ENCODE peak calls at places on chromosomes 13 and 19, in seven cellular contexts. E is H1, M is IMR-90, N is H9, B is mesendoderm, P is mesenchymal stem cell, G is trophoblast cell. X is an unnamed sample.

GRCh38 chr13:52371736-52372247 is 34.2 kb downstream of the THSD1 start:
- DNase-seq in E (no peak), M (peak), N (no peak), B (peak), P (peak), G (no peak), X (peak)

GRCh38 chr13:112453874-112454647 is 77.9 kb downstream of the SPACA7 start:
- DNase-seq in E (no peak), M (no peak), N (peak), B (no peak), P (no peak), G (no peak), X (no peak)

GRCh38 chr19:7356899-7357627 is 8.3 kb downstream of the ARHGEF18 start:
- DNase-seq in E (no peak), M (no peak), N (no peak), B (no peak), P (no peak), G (no peak), X (no peak)

GRCh38 chr19:18562086-18562485 is 4.4 kb downstream of the KXD1 start:
- DNase-seq in E (no peak), M (no peak), N (no peak), B (no peak), P (no peak), G (no peak), X (no peak)

GRCh38 chr19:33306191-33306590 is 3.9 kb upstream of the CEBPA start:
- DNase-seq in E (no peak), M (no peak), N (peak), B (no peak), P (no peak), G (no peak), X (no peak)

GRCh38 chr19:35757231-35757748 is 461 bp upstream of the HSPB6 start:
- DNase-seq in E (no peak), M (peak), N (no peak), B (peak), P (peak), G (peak), X (no peak)

GRCh38 chr19:55071913-55072312 is 3.8 kb upstream of the EPS8L1 start:
- DNase-seq in E (no peak), M (no peak), N (no peak), B (no peak), P (no peak), G (no peak), X (no peak)

GRCh38 chr19:20928371-20928770 is 5.3 kb downstream of the ZNF85 start:
- DNase-seq in E (no peak), M (peak), N (no peak), B (no peak), P (no peak), G (no peak), X (no peak)

GRCh38 chr19:48554385-48555091 is 2.6 kb downstream of the SULT2B1 start:
- DNase-seq in E (peak), M (no peak), N (peak), B (peak), P (no peak), G (peak), X (peak)

GRCh38 chr19:48396871-48397176 is 3.4 kb downstream of the GRIN2D start:
- DNase-seq in E (no peak), M (no peak), N (no peak), B (no peak), P (no peak), G (no peak), X (no peak)

GRCh38 chr13:66537417-66537816 is 692.7 kb downstream of the PCDH9 start:
- DNase-seq in E (no peak), M (no peak), N (no peak), B (no peak), P (no peak), G (no peak), X (no peak)

GRCh38 chr19:18196511-18196845 is 3.5 kb downstream of the MPV17L2 start:
- DNase-seq in E (no peak), M (no peak), N (no peak), B (no peak), P (no peak), G (no peak), X (no peak)

GRCh38 chr19:37893845-37894575 is 12.4 kb downstream of the WDR87 start:
- DNase-seq in E (no peak), M (no peak), N (no peak), B (no peak), P (no peak), G (no peak), X (no peak)

GRCh38 chr19:41758846-41759245 is 3.5 kb downstream of the CEACAM6 start:
- DNase-seq in E (no peak), M (no peak), N (no peak), B (no peak), P (no peak), G (no peak), X (no peak)

GRCh38 chr19:48558018-48558684 is 6.2 kb downstream of the SULT2B1 start:
- DNase-seq in E (no peak), M (peak), N (peak), B (peak), P (peak), G (peak), X (no peak)

GRCh38 chr13:26964278-26965057 is 203.9 kb upstream of the GPR12 start:
- DNase-seq in E (no peak), M (peak), N (no peak), B (no peak), P (peak), G (peak), X (no peak)

GRCh38 chr13:31267126-31267784 is 67.5 kb downstream of the B3GLCT start:
- DNase-seq in E (no peak), M (no peak), N (no peak), B (no peak), P (no peak), G (no peak), X (no peak)

GRCh38 chr13:38563739-38564138 is 123.1 kb upstream of the FREM2 start:
- DNase-seq in E (no peak), M (no peak), N (no peak), B (no peak), P (no peak), G (no peak), X (no peak)

GRCh38 chr13:30718661-30719520 is 16.5 kb upstream of the ALOX5AP start:
- DNase-seq in E (no peak), M (peak), N (no peak), B (no peak), P (peak), G (peak), X (no peak)

GRCh38 chr13:51311957-51312520 is 27.5 kb upstream of the SERPINE3 start:
- DNase-seq in E (no peak), M (no peak), N (peak), B (no peak), P (no peak), G (no peak), X (no peak)

GRCh38 chr19:5637971-5638370 is 15.1 kb downstream of the SAFB start:
- DNase-seq in E (no peak), M (peak), N (no peak), B (no peak), P (no peak), G (no peak), X (no peak)

GRCh38 chr13:113083402-113084061 is 22.1 kb upstream of the F7 start:
- DNase-seq in E (no peak), M (peak), N (no peak), B (no peak), P (no peak), G (peak), X (no peak)

GRCh38 chr13:23672616-23673015 is 102.4 kb downstream of the TNFRSF19 start:
- DNase-seq in E (no peak), M (peak), N (no peak), B (no peak), P (no peak), G (no peak), X (no peak)

GRCh38 chr13:40971321-40971720 is 47.8 kb downstream of the ELF1 start:
- DNase-seq in E (no peak), M (no peak), N (no peak), B (no peak), P (no peak), G (no peak), X (no peak)

GRCh38 chr19:7106711-7107657 is 37.5 kb downstream of the ZNF557 start:
- DNase-seq in E (no peak), M (no peak), N (no peak), B (no peak), P (no peak), G (no peak), X (no peak)

GRCh38 chr19:43754312-43754561 is 525 bp downstream of the SMG9 start:
- DNase-seq in E (no peak), M (no peak), N (no peak), B (no peak), P (no peak), G (no peak), X (no peak)

GRCh38 chr19:16585808-16586476 is 13.7 kb upstream of the SLC35E1 start:
- DNase-seq in E (no peak), M (peak), N (no peak), B (no peak), P (peak), G (no peak), X (no peak)

GRCh38 chr13:98405690-98406344 is 171.1 kb downstream of the STK24 start:
- DNase-seq in E (no peak), M (no peak), N (no peak), B (no peak), P (no peak), G (no peak), X (no peak)

GRCh38 chr19:15875075-15875474 is 22.8 kb downstream of the CYP4F2 start:
- DNase-seq in E (no peak), M (no peak), N (no peak), B (no peak), P (no peak), G (no peak), X (no peak)

GRCh38 chr19:374183-374885 is 29.7 kb upstream of the MIER2 start:
- DNase-seq in E (no peak), M (no peak), N (no peak), B (no peak), P (no peak), G (no peak), X (no peak)

GRCh38 chr19:35261356-35262100 is 7.2 kb upstream of the USF2 start:
- DNase-seq in E (no peak), M (no peak), N (peak), B (no peak), P (no peak), G (no peak), X (no peak)

GRCh38 chr19:19321143-19321577 is 531 bp downstream of the MAU2 start:
- DNase-seq in E (no peak), M (no peak), N (peak), B (peak), P (peak), G (peak), X (peak)

GRCh38 chr19:15279326-15279904 is 47.2 kb upstream of the EPHX3 start:
- DNase-seq in E (no peak), M (no peak), N (no peak), B (no peak), P (no peak), G (no peak), X (peak)

GRCh38 chr19:31733591-31733990 is 384.4 kb upstream of the TSHZ3 start:
- DNase-seq in E (no peak), M (no peak), N (no peak), B (no peak), P (no peak), G (no peak), X (no peak)

DNA sequence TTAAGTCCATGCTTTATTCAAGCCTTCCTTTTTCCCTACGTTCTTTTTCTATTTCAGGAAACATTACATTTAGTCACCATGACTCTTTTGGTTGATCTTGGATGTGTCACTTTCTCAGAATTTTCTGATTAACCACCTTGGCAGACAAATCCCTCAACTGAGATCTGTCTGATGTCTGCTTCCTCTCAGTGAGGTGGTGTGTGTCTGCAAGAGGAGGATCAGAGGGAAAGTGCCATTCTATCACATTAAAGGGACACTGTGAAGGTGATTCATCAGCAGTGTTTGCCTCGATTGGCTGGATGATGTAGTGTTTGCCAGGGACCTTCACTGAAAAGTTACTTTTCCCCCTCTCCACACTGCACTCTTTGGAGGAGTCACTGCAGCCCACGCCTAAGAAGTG is 3.0 kb upstream of the CCNP start:
- DNase-seq in E (no peak), M (peak), N (no peak), B (peak), P (peak), G (peak), X (no peak)
- H3K23ac ChIP-seq in E (no peak), M (no peak), N (no peak), B (no peak), P (no peak), G (no peak), X (no peak)

GRCh38 chr13:109494955-109495354 is 291.4 kb downstream of the IRS2 start:
- DNase-seq in E (no peak), M (peak), N (no peak), B (no peak), P (peak), G (no peak), X (no peak)
- H3K27ac ChIP-seq in E (no peak), M (no peak), N (no peak), B (no peak), P (no peak), G (no peak), X (no peak)

DNA sequence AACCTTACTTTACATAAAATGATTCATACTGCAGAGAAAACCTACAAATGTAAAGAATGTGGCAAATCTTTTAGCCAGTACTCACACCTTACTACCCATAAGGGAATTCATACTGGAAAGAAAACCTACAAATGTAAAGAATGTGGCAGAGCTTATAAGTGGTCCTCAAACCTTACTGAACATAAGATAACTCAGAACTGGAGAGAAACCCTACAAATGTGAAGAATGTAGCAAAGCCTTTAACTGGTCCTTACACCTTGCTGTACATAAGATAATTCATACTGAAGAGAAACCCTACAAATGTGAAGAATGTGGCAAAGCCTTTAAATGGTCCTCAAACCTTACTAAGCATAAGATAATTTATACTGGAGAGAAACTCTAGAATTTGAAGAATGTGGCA is 90.1 kb downstream of the ZNF675 start:
- DNase-seq in E (no peak), M (no peak), N (no peak), B (no peak), P (no peak), G (no peak), X (no peak)
- H3K23ac ChIP-seq in E (no peak), M (no peak), N (no peak), B (no peak), P (no peak), G (no peak), X (no peak)

GRCh38 chr19:2173388-2173787 is 9.7 kb downstream of the DOT1L start:
- DNase-seq in E (no peak), M (no peak), N (peak), B (no peak), P (no peak), G (no peak), X (no peak)

GRCh38 chr19:2171349-2172145 is 7.8 kb downstream of the DOT1L start:
- DNase-seq in E (no peak), M (peak), N (peak), B (peak), P (peak), G (peak), X (no peak)

GRCh38 chr19:2176336-2176994 is 12.7 kb downstream of the DOT1L start:
- DNase-seq in E (no peak), M (no peak), N (peak), B (no peak), P (no peak), G (no peak), X (no peak)

GRCh38 chr19:2175742-2176141 is 12.0 kb downstream of the DOT1L start:
- DNase-seq in E (no peak), M (no peak), N (no peak), B (no peak), P (no peak), G (no peak), X (no peak)

DNA sequence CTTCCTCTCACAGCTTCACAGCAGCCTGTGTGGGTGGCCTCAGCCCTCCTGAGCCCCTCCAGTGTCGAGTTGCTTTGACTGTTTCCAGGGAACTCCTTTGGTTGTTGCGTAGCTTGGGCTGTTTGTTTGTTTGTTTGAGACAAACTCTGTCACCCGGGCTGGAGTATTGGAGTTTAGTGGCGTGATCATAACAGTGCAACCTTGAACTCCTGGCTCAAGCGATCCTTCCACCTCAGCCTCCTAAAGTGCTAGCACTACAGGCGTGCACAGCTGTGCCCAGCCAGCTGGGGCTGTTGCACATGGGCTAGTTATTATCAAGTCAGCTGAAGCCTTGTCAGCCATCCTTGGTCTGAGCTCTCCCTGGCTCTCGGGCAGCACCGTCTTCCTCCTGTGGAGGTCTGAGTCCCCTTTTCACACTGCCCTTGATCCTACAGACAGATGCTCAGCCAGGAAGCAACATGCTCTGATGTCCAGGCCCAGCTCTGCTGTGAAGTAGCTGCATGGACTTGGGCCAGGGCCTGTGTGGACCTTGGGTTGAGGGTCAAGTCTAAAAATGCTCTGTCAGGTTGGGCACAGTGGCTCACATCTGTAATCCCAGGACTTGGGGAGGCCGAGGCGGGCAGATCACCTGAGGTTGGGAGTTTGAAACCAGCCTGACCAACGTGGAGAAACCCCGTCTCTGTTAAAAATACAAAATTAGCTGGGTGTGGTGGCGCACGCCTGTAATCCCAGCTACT is 10.3 kb downstream of the DOT1L start:
- DNase-seq in E (no peak), M (no peak), N (no peak), B (no peak), P (no peak), G (no peak), X (no peak)
- H3K27ac ChIP-seq in E (no peak), M (no peak), N (no peak), B (no peak), P (no peak), G (no peak), X (no peak)

GRCh38 chr19:10965398-10965797 is 4.6 kb downstream of the SMARCA4 start:
- DNase-seq in E (no peak), M (no peak), N (no peak), B (no peak), P (no peak), G (no peak), X (no peak)

GRCh38 chr19:10964903-10965302 is 4.1 kb downstream of the SMARCA4 start:
- DNase-seq in E (no peak), M (no peak), N (no peak), B (no peak), P (no peak), G (no peak), X (no peak)

GRCh38 chr19:10971107-10971715 is 10.4 kb downstream of the SMARCA4 start:
- DNase-seq in E (no peak), M (no peak), N (no peak), B (peak), P (no peak), G (no peak), X (no peak)

GRCh38 chr19:10966809-10967208 is 6.0 kb downstream of the SMARCA4 start:
- DNase-seq in E (no peak), M (no peak), N (no peak), B (no peak), P (no peak), G (peak), X (no peak)

GRCh38 chr19:10968527-10969081 is 7.8 kb downstream of the SMARCA4 start:
- DNase-seq in E (no peak), M (no peak), N (no peak), B (no peak), P (no peak), G (no peak), X (no peak)
- H3K23ac ChIP-seq in E (no peak), M (no peak), N (no peak), B (peak), P (no peak), G (no peak), X (no peak)